ENCODE peak calls at places on chromosomes 7 and 10, in nine cellular contexts. B is IMR-90, T is WERI-Rb-1, H is hepatocyte, J is DND-41, S is right atrium auricular region, X is NB4, W is left ventricle myocardium inferior, E is endothelial cell of umbilical vein. V is an unnamed sample.

GRCh38 chr7:124041439-124041838 is 8.6 kb upstream of the TMEM229A start:
- DNase-seq in E (no peak), X (no peak), W (no peak), B (no peak), S (no peak), J (no peak), H (no peak), T (no peak), V (no peak)

GRCh38 chr7:33678675-33679335 is 226.5 kb upstream of the BMPER start:
- DNase-seq in B (no peak), E (no peak), S (no peak), T (no peak), W (no peak), H (no peak), J (no peak), X (no peak), V (no peak)

GRCh38 chr10:122263971-122264370 is 7.1 kb upstream of the BTBD16 start:
- DNase-seq in X (no peak), J (no peak), H (peak), B (peak), W (no peak), S (no peak), E (no peak), T (no peak), V (no peak)

GRCh38 chr7:1671876-1672451 is 1.9 kb downstream of the ELFN1 start:
- DNase-seq in E (no peak), B (no peak), H (peak), T (no peak), X (no peak), S (no peak), W (no peak), J (no peak), V (no peak)

GRCh38 chr7:83060218-83060617 is 102.5 kb downstream of the PCLO start:
- DNase-seq in S (no peak), J (no peak), X (no peak), T (no peak), H (no peak), E (no peak), W (peak), B (no peak), V (peak)

GRCh38 chr10:57562211-57562610 is 705.5 kb downstream of the IPMK start:
- DNase-seq in E (no peak), J (no peak), X (no peak), T (no peak), W (no peak), S (no peak), H (no peak), B (no peak), V (no peak)

GRCh38 chr10:74314166-74314565 is 163.1 kb downstream of the ADK start:
- DNase-seq in S (no peak), B (no peak), W (no peak), H (no peak), J (no peak), E (peak), T (no peak), X (no peak), V (no peak)

GRCh38 chr10:3861785-3862184 is 76.8 kb upstream of the KLF6 start:
- DNase-seq in X (no peak), B (no peak), T (no peak), W (no peak), S (peak), H (no peak), J (no peak), E (no peak), V (no peak)

GRCh38 chr10:124632064-124632531 is 112.1 kb downstream of the FAM53B start:
- DNase-seq in B (no peak), X (peak), J (peak), W (peak), H (no peak), E (peak), T (peak), S (peak), V (no peak)

GRCh38 chr10:78944658-78945333 is 124.0 kb upstream of the ZMIZ1 start:
- DNase-seq in W (peak), S (no peak), J (no peak), E (no peak), X (peak), B (peak), T (no peak), H (peak), V (no peak)

GRCh38 chr10:3398825-3399646 is 226.5 kb upstream of the PITRM1 start:
- DNase-seq in W (peak), S (peak), E (peak), X (no peak), B (no peak), H (no peak), J (no peak), T (no peak), V (peak)

GRCh38 chr10:127937069-127937468 is 30.2 kb downstream of the PTPRE start:
- DNase-seq in X (no peak), E (no peak), B (no peak), T (no peak), S (no peak), W (no peak), H (no peak), J (no peak), V (no peak)

GRCh38 chr10:89278034-89278535 is 23.8 kb upstream of the IFIT2 start:
- DNase-seq in J (no peak), X (no peak), B (peak), T (peak), E (peak), W (no peak), S (peak), H (peak), V (peak)

GRCh38 chr10:27558612-27559020 is 54.5 kb downstream of the RAB18 start:
- DNase-seq in H (peak), J (peak), S (no peak), X (peak), W (peak), B (peak), E (peak), T (peak), V (peak)

GRCh38 chr7:91749418-91749817 is 131.1 kb downstream of the MTERF1 start:
- DNase-seq in H (no peak), S (no peak), E (no peak), T (no peak), W (no peak), J (no peak), B (no peak), X (no peak), V (no peak)

GRCh38 chr7:135773451-135773850 is 24.8 kb upstream of the FAM180A start:
- DNase-seq in H (peak), W (no peak), X (no peak), S (peak), E (no peak), T (no peak), B (peak), J (no peak), V (no peak)

GRCh38 chr10:100746413-100746931 is 1.1 kb downstream of the PAX2 start:
- DNase-seq in H (no peak), B (no peak), W (no peak), S (no peak), E (no peak), X (no peak), T (no peak), J (no peak), V (no peak)

GRCh38 chr7:98165827-98166667 is 45.2 kb upstream of the BHLHA15 start:
- DNase-seq in X (peak), H (peak), J (peak), T (peak), S (no peak), B (peak), E (peak), W (no peak), V (peak)

GRCh38 chr7:121530251-121531174 is 134.4 kb upstream of the FAM3C start:
- DNase-seq in T (no peak), W (no peak), X (peak), E (peak), H (peak), J (no peak), S (peak), B (peak), V (no peak)

GRCh38 chr10:13945760-13946460 is 359.1 kb downstream of the PRPF18 start:
- DNase-seq in B (peak), H (peak), S (no peak), E (peak), X (no peak), W (no peak), T (no peak), J (no peak), V (no peak)

GRCh38 chr10:57579926-57580325 is 687.8 kb downstream of the IPMK start:
- DNase-seq in S (no peak), E (no peak), B (peak), X (peak), J (no peak), W (no peak), H (peak), T (peak), V (peak)

GRCh38 chr7:40298421-40298820 is 163.6 kb downstream of the SUGCT start:
- DNase-seq in B (peak), E (peak), H (no peak), T (no peak), W (no peak), X (no peak), J (no peak), S (no peak), V (no peak)

GRCh38 chr7:39721919-39722597 is 98.7 kb downstream of the RALA start:
- DNase-seq in T (no peak), B (no peak), W (no peak), J (no peak), X (no peak), H (no peak), S (no peak), E (no peak), V (peak)

GRCh38 chr7:112462236-112462635 is 12.0 kb downstream of the IFRD1 start:
- DNase-seq in X (peak), S (no peak), H (peak), B (peak), J (no peak), W (no peak), E (peak), T (no peak), V (no peak)

GRCh38 chr10:72691470-72692056 is 380 bp upstream of the MCU start:
- DNase-seq in T (no peak), B (peak), W (no peak), S (no peak), E (no peak), H (no peak), X (no peak), J (no peak), V (no peak)

GRCh38 chr7:78368781-78369180 is 570.2 kb downstream of the PHTF2 start:
- DNase-seq in J (no peak), B (no peak), S (no peak), H (no peak), W (no peak), E (no peak), T (no peak), X (no peak), V (no peak)

GRCh38 chr10:14625210-14625621 is 149.5 kb downstream of the FAM107B start:
- DNase-seq in E (no peak), J (no peak), S (no peak), H (no peak), X (no peak), T (no peak), B (no peak), W (no peak), V (peak)

GRCh38 chr7:101303102-101303701 is 18.4 kb downstream of the IFT22 start:
- DNase-seq in T (no peak), S (no peak), X (no peak), E (no peak), W (no peak), H (peak), J (no peak), B (no peak), V (no peak)
- H3K4me3 ChIP-seq in T (no peak), S (peak), X (no peak), E (no peak), W (peak), H (no peak), J (no peak), B (no peak), V (no peak)

GRCh38 chr10:119198438-119198837 is 8.9 kb upstream of the GRK5 start:
- DNase-seq in E (no peak), W (no peak), H (no peak), B (no peak), T (peak), S (no peak), X (peak), J (peak), V (no peak)
- TF ChIP-seq CTCF in E (peak), W (peak), H (peak), B (peak), T (peak), S (peak), X (peak), J (peak), V (peak)

DNA sequence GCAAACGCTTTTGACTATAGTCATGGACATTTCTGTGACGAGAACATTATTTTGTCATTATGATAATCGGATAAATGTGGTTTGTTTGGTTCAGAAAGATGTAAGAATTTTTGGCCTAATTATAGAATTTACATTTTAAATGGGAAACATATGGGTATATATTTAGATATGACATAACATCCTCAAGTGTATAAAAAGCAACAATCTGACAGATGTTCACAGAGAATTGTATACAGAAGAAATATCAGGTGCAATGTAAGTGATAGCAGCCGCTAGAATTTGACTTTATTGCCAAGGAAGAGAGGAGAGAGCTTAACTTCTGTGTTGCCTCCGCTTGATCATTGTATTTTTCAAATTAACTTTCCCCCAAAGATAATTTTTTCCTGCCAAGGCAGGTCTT is 186.4 kb upstream of the PRKCQ start:
- DNase-seq in E (no peak), T (no peak), B (peak), J (no peak), H (no peak), S (no peak), W (no peak), X (no peak), V (no peak)
- H3K4me3 ChIP-seq in E (no peak), T (no peak), B (no peak), J (no peak), H (no peak), S (no peak), W (no peak), X (no peak), V (no peak)

DNA sequence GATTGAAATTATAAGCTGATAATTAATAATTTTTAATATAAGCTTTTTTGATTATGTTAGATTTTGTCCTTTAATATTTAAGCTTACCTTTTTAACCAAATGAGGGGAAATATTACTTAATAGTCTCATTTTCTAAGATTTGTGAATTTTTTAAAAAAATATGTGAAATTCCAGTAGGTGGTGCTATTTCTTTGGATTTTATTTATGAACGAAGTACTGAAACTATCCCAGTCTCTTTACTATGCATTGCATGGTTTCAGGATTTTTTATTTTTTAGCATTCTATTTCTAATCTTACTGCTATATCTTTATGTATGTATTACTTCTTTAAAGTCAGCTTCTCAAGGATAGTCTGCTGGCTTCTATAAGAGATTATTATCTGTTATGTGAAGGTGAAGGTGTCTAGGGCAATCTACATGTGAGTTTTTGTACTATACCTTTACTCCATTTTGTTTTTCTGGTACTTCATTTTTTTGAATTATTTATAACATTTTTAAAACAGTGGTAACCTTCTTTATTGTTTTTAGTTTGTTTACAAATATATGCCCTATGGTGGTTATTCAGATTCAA is 78.3 kb downstream of the ATRNL1 start:
- DNase-seq in E (peak), X (peak), T (no peak), J (no peak), H (peak), B (no peak), W (no peak), S (no peak), V (no peak)
- TF ChIP-seq CTCF in E (no peak), X (no peak), T (no peak), J (peak), H (peak), B (peak), W (peak), S (peak), V (peak)